ENCODE peak calls at places on chromosomes 2 and 18, in six cellular contexts. J is adrenal gland, Y is esophagus muscularis mucosa, I is thyroid gland, H is breast epithelium, E is upper lobe of left lung. V is an unnamed sample.

GRCh38 chr18:13387856-13388548 is 169.4 kb downstream of the LDLRAD4 start:
- DNase-seq in J (peak; percentile 15), Y (no peak), I (no peak), H (peak; percentile 31), E (peak; percentile 19), V (no peak)

GRCh38 chr2:180033993-180034894 is 27.1 kb upstream of the CWC22 start:
- DNase-seq in J (no peak), Y (no peak), I (peak; percentile 21), H (no peak), E (peak; percentile 50), V (no peak)

GRCh38 chr18:63240541-63241316 is 78.8 kb downstream of the BCL2 start:
- DNase-seq in J (no peak), Y (peak; percentile 12), I (no peak), H (no peak), E (no peak), V (no peak)

GRCh38 chr2:84301717-84302116 is 157.4 kb downstream of the SUCLG1 start:
- DNase-seq in J (no peak), Y (no peak), I (no peak), H (no peak), E (no peak), V (no peak)

GRCh38 chr2:49199266-49199665 is 45.0 kb upstream of the FSHR start:
- DNase-seq in J (no peak), Y (no peak), I (no peak), H (no peak), E (no peak), V (no peak)

GRCh38 chr2:101026253-101026701 is 24.2 kb downstream of the RPL31 start:
- DNase-seq in J (peak; percentile 11), Y (no peak), I (no peak), H (no peak), E (no peak), V (no peak)

GRCh38 chr18:35386600-35387366 is 9.6 kb upstream of the ZNF396 start:
- DNase-seq in J (peak; percentile 77), Y (peak; percentile 89), I (peak; percentile 58), H (no peak), E (peak; percentile 75), V (peak; percentile 57)

GRCh38 chr2:234768608-234769196 is 183.1 kb upstream of the SH3BP4 start:
- DNase-seq in J (no peak), Y (no peak), I (no peak), H (no peak), E (no peak), V (no peak)

GRCh38 chr2:101516833-101517690 is 42.1 kb upstream of the RFX8 start:
- DNase-seq in J (no peak), Y (peak; percentile 90), I (no peak), H (no peak), E (no peak), V (no peak)

GRCh38 chr18:50009772-50010171 is 185.2 kb downstream of the MYO5B start:
- DNase-seq in J (peak; percentile 53), Y (no peak), I (peak; percentile 54), H (no peak), E (peak; percentile 66), V (peak; percentile 37)

GRCh38 chr2:128622916-128623620 is 304.4 kb upstream of the HS6ST1 start:
- DNase-seq in J (no peak), Y (no peak), I (no peak), H (no peak), E (no peak), V (peak; percentile 10)

GRCh38 chr2:177147093-177147694 is 65.4 kb upstream of the HNRNPA3 start:
- DNase-seq in J (no peak), Y (no peak), I (no peak), H (no peak), E (no peak), V (no peak)

GRCh38 chr2:172554352-172555271 is 1.3 kb upstream of the PDK1 start:
- DNase-seq in J (peak; percentile 43), Y (no peak), I (no peak), H (no peak), E (no peak), V (no peak)

GRCh38 chr2:237081596-237081995 is 4.1 kb upstream of the COPS8 start:
- DNase-seq in J (no peak), Y (no peak), I (no peak), H (no peak), E (no peak), V (no peak)

GRCh38 chr2:48269126-48269822 is 260.7 kb upstream of the STON1 start:
- DNase-seq in J (no peak), Y (no peak), I (no peak), H (no peak), E (no peak), V (no peak)

GRCh38 chr18:48407358-48407757 is 1.8 kb downstream of the ZBTB7C start:
- DNase-seq in J (peak; percentile 42), Y (no peak), I (no peak), H (no peak), E (no peak), V (no peak)

GRCh38 chr18:48410095-48410920 is 1.1 kb upstream of the ZBTB7C start:
- DNase-seq in J (peak; percentile 95), Y (peak; percentile 96), I (peak; percentile 94), H (peak; percentile 92), E (peak; percentile 93), V (peak; percentile 94)

GRCh38 chr18:48409591-48410094 is 460 bp upstream of the ZBTB7C start:
- DNase-seq in J (peak; percentile 76), Y (no peak), I (peak; percentile 85), H (no peak), E (peak; percentile 52), V (peak; percentile 50)

GRCh38 chr18:48408727-48409590 is at the start of gene ZBTB7C:
- DNase-seq in J (peak; percentile 54), Y (no peak), I (peak; percentile 68), H (no peak), E (peak; percentile 46), V (no peak)

DNA sequence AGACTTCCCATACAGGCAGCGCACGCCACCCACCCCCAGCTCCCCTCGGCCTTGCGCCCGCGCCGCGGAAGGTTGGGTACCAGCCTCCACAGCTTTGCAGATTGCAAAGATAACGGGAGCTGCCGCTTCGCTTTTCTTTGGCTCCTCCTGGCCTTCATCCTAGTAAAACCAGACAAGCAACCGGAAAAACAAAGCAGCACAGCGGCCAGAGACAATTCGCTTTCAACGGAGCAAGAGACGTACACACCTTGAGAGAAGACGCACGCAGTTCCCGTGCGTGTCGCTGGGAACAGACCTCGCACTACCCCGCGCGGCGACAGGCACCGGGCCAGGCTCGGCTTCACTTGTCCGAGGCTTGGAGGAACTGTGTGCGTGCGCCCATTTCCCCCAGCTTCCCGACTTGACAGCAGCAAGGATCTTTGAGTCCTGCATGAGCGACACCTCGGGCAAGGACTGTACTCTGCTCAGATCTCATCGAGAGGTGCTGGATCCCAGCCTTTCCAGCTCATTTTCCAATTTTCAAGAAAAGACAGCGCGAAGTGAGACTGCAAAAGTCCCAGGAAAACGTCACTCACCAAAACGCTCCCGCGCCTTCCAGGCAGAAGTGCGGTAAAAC is 964 bp downstream of the ZBTB7C start:
- DNase-seq in J (peak; percentile 56), Y (no peak), I (peak; percentile 57), H (no peak), E (no peak), V (peak; percentile 65)
- H3K27me3 ChIP-seq in J (no peaks in the 10 kb centered on the region), Y (no peaks in the 10 kb centered on the region), I (no peaks in the 10 kb centered on the region), H (no peaks in the 10 kb centered on the region), E (peaks cover 10% of the 10 kb centered on the region), V (no peaks in the 10 kb centered on the region)

DNA sequence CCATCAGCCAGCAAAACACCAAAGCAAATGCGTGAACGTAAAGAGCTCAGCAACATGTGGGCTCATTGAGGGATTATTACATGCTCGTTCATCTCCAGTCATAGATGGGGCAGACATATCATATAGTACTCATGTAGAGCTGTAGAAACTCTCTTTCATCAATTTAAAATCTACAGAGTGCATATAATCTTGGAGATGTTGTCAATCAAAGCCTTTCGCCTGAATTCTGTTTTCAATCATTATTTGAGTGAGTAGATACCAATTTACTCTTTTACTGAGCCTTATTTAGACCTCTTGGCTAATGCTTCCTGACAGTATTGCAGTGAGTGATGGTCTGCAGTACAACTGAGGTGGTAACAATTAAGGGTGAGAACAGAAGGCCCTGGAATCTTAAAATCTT is 7.0 kb downstream of the RIT2 start:
- DNase-seq in J (no peak), Y (no peak), I (no peak), H (no peak), E (no peak), V (no peak)
- TF ChIP-seq POLR2A in J (no peak), Y (no peak), I (no peak), H (no peak), E (no peak), V (no peak)

GRCh38 chr2:96947949-96948348 is 38.4 kb downstream of the FAM178B start:
- DNase-seq in J (no peak), Y (no peak), I (no peak), H (no peak), E (no peak), V (peak; percentile 34)
- H3K27me3 ChIP-seq in J (no peaks in the 10 kb centered on the region), Y (no peaks in the 10 kb centered on the region), I (no peaks in the 10 kb centered on the region), H (no peaks in the 10 kb centered on the region), E (no peaks in the 10 kb centered on the region), V (no peaks in the 10 kb centered on the region)

GRCh38 chr18:58043452-58044369 is at the start of gene NEDD4L:
- DNase-seq in J (peak; percentile 87), Y (peak; percentile 96), I (peak; percentile 90), H (peak; percentile 85), E (peak; percentile 89), V (peak; percentile 81)
- TF ChIP-seq POLR2A in J (no peak), Y (no peak), I (no peak), H (no peak), E (no peak), V (no peak)

DNA sequence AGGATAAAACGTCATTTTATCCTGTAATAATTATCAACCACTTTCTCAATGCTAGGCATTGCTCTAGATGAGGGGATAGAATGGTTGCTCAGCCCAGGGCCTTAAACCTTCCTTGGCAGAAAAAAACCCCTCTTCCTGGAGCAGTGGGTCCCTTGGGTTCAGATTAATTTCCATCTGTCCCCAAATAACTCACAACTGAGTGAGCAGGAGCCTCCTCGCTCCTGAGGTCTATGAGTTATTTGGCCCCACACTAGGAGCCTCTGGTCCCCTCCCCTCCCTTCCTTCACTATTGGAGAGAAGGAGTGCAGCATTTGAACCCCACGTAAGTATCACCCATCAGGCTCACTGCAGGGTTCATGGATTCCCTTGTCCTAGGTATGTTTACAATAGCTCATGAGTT is 157.5 kb upstream of the FHL2 start:
- DNase-seq in J (no peak), Y (no peak), I (no peak), H (no peak), E (no peak), V (no peak)
- H3K27me3 ChIP-seq in J (no peaks in the 10 kb centered on the region), Y (no peaks in the 10 kb centered on the region), I (no peaks in the 10 kb centered on the region), H (no peaks in the 10 kb centered on the region), E (no peaks in the 10 kb centered on the region), V (peaks cover 8% of the 10 kb centered on the region)

GRCh38 chr2:60880988-60881932 is at the start of gene REL:
- DNase-seq in J (peak; percentile 91), Y (peak; percentile 96), I (peak; percentile 93), H (peak; percentile 89), E (peak; percentile 94), V (peak; percentile 95)

GRCh38 chr2:60883896-60884295 is 2.5 kb downstream of the REL start:
- DNase-seq in J (no peak), Y (no peak), I (no peak), H (no peak), E (no peak), V (no peak)

GRCh38 chr2:60884795-60885194 is 3.4 kb downstream of the REL start:
- DNase-seq in J (no peak), Y (no peak), I (no peak), H (no peak), E (no peak), V (no peak)

GRCh38 chr2:60885683-60886082 is 4.3 kb downstream of the REL start:
- DNase-seq in J (no peak), Y (no peak), I (no peak), H (no peak), E (no peak), V (no peak)

GRCh38 chr2:60882971-60883753 is 1.8 kb downstream of the REL start:
- DNase-seq in J (no peak), Y (no peak), I (no peak), H (no peak), E (no peak), V (no peak)
- TF ChIP-seq POLR2A in J (no peak), Y (no peak), I (no peak), H (no peak), E (no peak), V (no peak)